ENCODE peak calls at places on chromosomes 1 and 21, in ten cellular contexts. K, L, T, W, G, P, A, I, Q and C are unnamed samples.

GRCh38 chr1:155199792-155200191 is 7.9 kb downstream of the THBS3 start:
- DNase-seq in K (no peak), P (no peak), G (no peak), Q (no peak), W (no peak), L (no peak), A (no peak), I (no peak), T (no peak), C (no peak)

GRCh38 chr1:240314845-240315746 is 223.4 kb downstream of the FMN2 start:
- DNase-seq in L (no peak), T (no peak), Q (no peak), I (no peak), P (no peak), A (no peak), K (no peak), G (no peak), W (no peak), C (no peak)

GRCh38 chr1:4736254-4736653 is 81.8 kb downstream of the AJAP1 start:
- DNase-seq in I (peak; percentile 9), P (no peak), K (no peak), L (no peak), T (no peak), W (no peak), Q (no peak), G (no peak), A (no peak), C (no peak)

GRCh38 chr1:153773004-153773921 is 1.9 kb upstream of the SLC27A3 start:
- DNase-seq in Q (no peak), A (no peak), T (no peak), L (no peak), G (no peak), W (no peak), I (peak; percentile 60), P (no peak), K (no peak), C (no peak)

GRCh38 chr1:234921266-234922062 is 207.2 kb downstream of the TOMM20 start:
- DNase-seq in K (no peak), T (no peak), Q (no peak), P (no peak), L (no peak), I (peak; percentile 74), W (peak; percentile 52), G (peak; percentile 58), A (no peak), C (peak; percentile 79)

GRCh38 chr1:186792870-186793581 is 35.7 kb upstream of the PLA2G4A start:
- DNase-seq in K (no peak), G (peak; percentile 81), P (peak; percentile 5), A (no peak), Q (no peak), W (no peak), L (no peak), I (no peak), T (no peak), C (peak; percentile 66)

GRCh38 chr1:172955161-172955821 is 95.5 kb downstream of the TNFSF18 start:
- DNase-seq in G (peak; percentile 97), I (no peak), K (no peak), L (no peak), W (no peak), T (no peak), Q (no peak), P (no peak), A (no peak), C (peak; percentile 82)

GRCh38 chr1:5844442-5844841 is 147.8 kb downstream of the NPHP4 start:
- DNase-seq in K (no peak), A (no peak), Q (no peak), G (no peak), I (no peak), L (no peak), T (no peak), W (no peak), P (no peak), C (no peak)

GRCh38 chr21:42165901-42166300 is 53.0 kb upstream of the ABCG1 start:
- DNase-seq in A (no peak), I (no peak), T (no peak), Q (no peak), G (no peak), W (no peak), K (no peak), L (no peak), P (no peak), C (no peak)

GRCh38 chr1:21232044-21232443 is 55.3 kb upstream of the EIF4G3 start:
- DNase-seq in P (peak; percentile 63), Q (peak; percentile 9), A (peak; percentile 41), K (peak; percentile 15), W (peak; percentile 58), G (no peak), I (peak; percentile 67), L (peak; percentile 77), T (peak; percentile 43), C (peak; percentile 70)

GRCh38 chr1:160748877-160749269 is 9.8 kb downstream of the SLAMF7 start:
- DNase-seq in P (peak; percentile 12), K (no peak), I (no peak), A (no peak), G (no peak), L (no peak), T (no peak), W (no peak), Q (no peak), C (no peak)

GRCh38 chr1:112219267-112219666 is 176.7 kb upstream of the CTTNBP2NL start:
- DNase-seq in W (no peak), Q (no peak), K (no peak), G (no peak), A (no peak), I (no peak), L (no peak), P (no peak), T (no peak), C (no peak)

GRCh38 chr1:14392887-14393365 is 205.6 kb upstream of the KAZN start:
- DNase-seq in T (no peak), I (no peak), Q (no peak), K (no peak), P (no peak), G (no peak), A (no peak), L (no peak), W (no peak), C (no peak)

GRCh38 chr1:14392161-14392886 is 206.2 kb upstream of the KAZN start:
- DNase-seq in I (no peak), A (no peak), Q (no peak), L (no peak), P (no peak), W (no peak), T (no peak), G (no peak), K (no peak), C (no peak)

DNA sequence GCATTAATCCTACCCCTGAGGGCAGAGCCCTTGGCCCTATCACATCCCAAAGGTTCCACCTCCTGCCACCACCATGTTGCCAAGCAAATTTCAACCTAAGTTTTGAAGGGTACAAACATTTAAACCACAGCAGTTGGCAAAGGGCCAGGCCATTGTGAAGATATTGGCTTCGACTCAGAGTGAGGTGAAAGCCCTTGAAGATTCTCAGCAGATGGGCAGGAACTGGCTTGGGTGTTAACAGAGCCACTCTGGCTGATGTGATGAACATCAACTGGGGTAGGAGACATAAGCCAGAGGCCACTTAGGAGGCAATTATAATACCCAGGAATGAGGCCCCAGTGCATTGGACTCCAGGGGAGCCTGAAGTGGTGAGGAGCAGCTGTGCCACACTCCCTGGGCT is 207.7 kb upstream of the KAZN start:
- DNase-seq in P (no peak), K (peak; percentile 9), G (no peak), L (no peak), T (no peak), A (no peak), I (no peak), Q (no peak), W (no peak), C (no peak)
- H3K4me3 ChIP-seq in P (no peak overlapping the region), K (no peak overlapping the region), G (no peak overlapping the region), L (no peak overlapping the region), T (no peak overlapping the region), A (no peak overlapping the region), I (no peak overlapping the region), Q (no peak overlapping the region), W (no peak overlapping the region), C (no peak overlapping the region)

GRCh38 chr21:24045775-24046215 is 1561.5 kb downstream of the MRPL39 start:
- DNase-seq in L (peak; percentile 9), W (peak; percentile 55), K (peak; percentile 57), A (no peak), T (no peak), P (peak; percentile 11), G (peak; percentile 93), I (peak; percentile 73), Q (no peak), C (no peak)
- H3K27ac ChIP-seq in L (no peak overlapping the region), W (no peak overlapping the region), K (no peak overlapping the region), A (no peak overlapping the region), T (no peak overlapping the region), P (no peak overlapping the region), G (peak overlapping the region; percentile 90), I (no peak overlapping the region), Q (no peak overlapping the region), C (no peak overlapping the region)

GRCh38 chr1:43288058-43288784 is 2.8 kb upstream of the C1orf210 start:
- DNase-seq in A (no peak), G (no peak), I (no peak), K (no peak), T (no peak), P (no peak), Q (no peak), W (no peak), L (no peak), C (no peak)
- H3K4me1 ChIP-seq in A (no peaks in the 10 kb centered on the region), G (no peaks in the 10 kb centered on the region), I (peaks cover 39% of the 10 kb centered on the region), K (no peaks in the 10 kb centered on the region), T (no peaks in the 10 kb centered on the region), P (no peaks in the 10 kb centered on the region), Q (no peaks in the 10 kb centered on the region), W (no peaks in the 10 kb centered on the region), L (peaks cover 11% of the 10 kb centered on the region), C (peaks cover 2% of the 10 kb centered on the region)

GRCh38 chr1:10635385-10635896 is 160.7 kb downstream of the PEX14 start:
- DNase-seq in I (no peak), G (peak; percentile 26), L (no peak), A (no peak), K (no peak), Q (no peak), P (no peak), W (peak; percentile 95), T (no peak), C (no peak)
- H3K4me3 ChIP-seq in I (no peak overlapping the region), G (no peak overlapping the region), L (no peak overlapping the region), A (no peak overlapping the region), K (no peak overlapping the region), Q (no peak overlapping the region), P (no peak overlapping the region), W (no peak overlapping the region), T (no peak overlapping the region), C (no peak overlapping the region)

GRCh38 chr1:1331068-1331965 is at the start of gene TAS1R3:
- DNase-seq in A (no peak), P (no peak), T (no peak), K (no peak), G (no peak), W (no peak), Q (no peak), L (no peak), I (no peak), C (no peak)
- H3K27ac ChIP-seq in A (no peak within 1 kb of the TSS), P (no peak within 1 kb of the TSS), T (no peak within 1 kb of the TSS), K (no peak within 1 kb of the TSS), G (no peak within 1 kb of the TSS), W (no peak within 1 kb of the TSS), Q (no peak within 1 kb of the TSS), L (no peak within 1 kb of the TSS), I (no peak within 1 kb of the TSS), C (no peak within 1 kb of the TSS)

GRCh38 chr1:23561076-23561812 is 1.9 kb upstream of the ID3 start:
- DNase-seq in L (no peak), K (no peak), W (no peak), I (no peak), Q (no peak), A (no peak), G (no peak), T (no peak), P (no peak), C (peak; percentile 56)
- H3K4me1 ChIP-seq in L (peaks cover 55% of the 10 kb centered on the region), K (peaks cover 18% of the 10 kb centered on the region), W (peaks cover 3% of the 10 kb centered on the region), I (peaks cover 70% of the 10 kb centered on the region), Q (peaks cover 37% of the 10 kb centered on the region), A (peaks cover 39% of the 10 kb centered on the region), G (peaks cover 51% of the 10 kb centered on the region), T (peaks cover 6% of the 10 kb centered on the region), P (peaks cover 67% of the 10 kb centered on the region), C (peaks cover 19% of the 10 kb centered on the region)